ENCODE peak calls at places on chromosomes 4 and X, in eight cellular contexts. Q is K562, R is lower lobe of right lung, Y is GM12864, F is ovary, X is Caco-2, W is uterus, H is mammary epithelial cell. S is an unnamed sample.

GRCh38 chr4:110622841-110623709 is at the start of gene PITX2:
- DNase-seq in Q (peak), R (peak), Y (no peak), F (peak), X (peak), W (peak), H (peak), S (peak)

GRCh38 chr4:47071863-47072441 is 40.6 kb downstream of the GABRB1 start:
- DNase-seq in Q (no peak), R (no peak), Y (no peak), F (no peak), X (no peak), W (no peak), H (peak), S (no peak)

GRCh38 chr4:139243448-139244365 is 36.3 kb downstream of the MGARP start:
- DNase-seq in Q (no peak), R (no peak), Y (no peak), F (peak), X (no peak), W (no peak), H (peak), S (peak)

GRCh38 chrX:153305941-153306464 is 15.6 kb downstream of the PNMA6F start:
- DNase-seq in Q (no peak), R (no peak), Y (no peak), F (no peak), X (no peak), W (no peak), H (no peak), S (no peak)

GRCh38 chr4:173509031-173510001 is 20.7 kb downstream of the HAND2 start:
- DNase-seq in Q (no peak), R (no peak), Y (no peak), F (peak), X (no peak), W (peak), H (no peak), S (peak)

GRCh38 chr4:70778888-70779422 is 57.2 kb downstream of the RUFY3 start:
- DNase-seq in Q (no peak), R (no peak), Y (no peak), F (peak), X (no peak), W (no peak), H (no peak), S (no peak)

GRCh38 chrX:44914532-44915198 is 41.7 kb downstream of the KDM6A start:
- DNase-seq in Q (no peak), R (no peak), Y (no peak), F (no peak), X (no peak), W (no peak), H (no peak), S (no peak)

GRCh38 chrX:30488092-30488491 is 89.5 kb downstream of the TASL start:
- DNase-seq in Q (no peak), R (no peak), Y (peak), F (no peak), X (no peak), W (no peak), H (no peak), S (peak)

GRCh38 chr4:100517864-100518341 is at the start of gene EMCN:
- DNase-seq in Q (no peak), R (no peak), Y (no peak), F (no peak), X (no peak), W (no peak), H (no peak), S (no peak)

GRCh38 chrX:14694631-14695030 is 165.3 kb downstream of the GLRA2 start:
- DNase-seq in Q (no peak), R (no peak), Y (no peak), F (no peak), X (no peak), W (no peak), H (peak), S (no peak)

GRCh38 chr4:14193601-14194000 is 566.1 kb upstream of the BOD1L1 start:
- DNase-seq in Q (no peak), R (no peak), Y (no peak), F (no peak), X (no peak), W (no peak), H (peak), S (no peak)

GRCh38 chr4:166493828-166494432 is 620.9 kb downstream of the TLL1 start:
- DNase-seq in Q (no peak), R (no peak), Y (no peak), F (no peak), X (peak), W (no peak), H (peak), S (peak)

GRCh38 chr4:81786063-81786763 is 314.5 kb upstream of the RASGEF1B start:
- DNase-seq in Q (peak), R (no peak), Y (no peak), F (no peak), X (no peak), W (no peak), H (no peak), S (no peak)

GRCh38 chr4:79163981-79164490 is 161.8 kb downstream of the NAA11 start:
- DNase-seq in Q (no peak), R (no peak), Y (no peak), F (no peak), X (no peak), W (no peak), H (no peak), S (peak)

GRCh38 chr4:130747842-130748241 is 1651.9 kb downstream of the C4orf33 start:
- DNase-seq in Q (no peak), R (no peak), Y (no peak), F (no peak), X (no peak), W (no peak), H (no peak), S (no peak)

GRCh38 chr4:40648141-40648540 is 18.5 kb upstream of the RBM47 start:
- DNase-seq in Q (no peak), R (no peak), Y (no peak), F (no peak), X (no peak), W (no peak), H (no peak), S (no peak)

GRCh38 chrX:40100537-40101429 is 3.0 kb upstream of the BCOR start:
- DNase-seq in Q (no peak), R (no peak), Y (no peak), F (no peak), X (no peak), W (no peak), H (no peak), S (no peak)

GRCh38 chr4:140666889-140667614 is 89.1 kb downstream of the TBC1D9 start:
- DNase-seq in Q (no peak), R (no peak), Y (peak), F (no peak), X (no peak), W (no peak), H (no peak), S (peak)

GRCh38 chr4:85658766-85659439 is 184.0 kb downstream of the ARHGAP24 start:
- DNase-seq in Q (no peak), R (no peak), Y (no peak), F (no peak), X (no peak), W (no peak), H (no peak), S (no peak)

GRCh38 chr4:178395798-178396197 is 953.6 kb upstream of the AGA start:
- DNase-seq in Q (no peak), R (no peak), Y (no peak), F (no peak), X (peak), W (no peak), H (no peak), S (no peak)

GRCh38 chr4:82842593-82842992 is 44.0 kb upstream of the SCD5 start:
- DNase-seq in Q (peak), R (no peak), Y (no peak), F (no peak), X (peak), W (no peak), H (no peak), S (no peak)

GRCh38 chrX:42496239-42496638 is 281.7 kb downstream of the PPP1R2C start:
- DNase-seq in Q (no peak), R (no peak), Y (no peak), F (no peak), X (no peak), W (no peak), H (no peak), S (no peak)

GRCh38 chr4:22410645-22411247 is 105.1 kb downstream of the ADGRA3 start:
- DNase-seq in Q (no peak), R (no peak), Y (no peak), F (no peak), X (no peak), W (no peak), H (no peak), S (no peak)

GRCh38 chr4:90198086-90198847 is 71.1 kb downstream of the CCSER1 start:
- DNase-seq in Q (no peak), R (no peak), Y (no peak), F (no peak), X (no peak), W (no peak), H (peak), S (no peak)

GRCh38 chr4:52861171-52861873 is 795 bp upstream of the RASL11B start:
- DNase-seq in Q (no peak), R (no peak), Y (no peak), F (no peak), X (no peak), W (no peak), H (no peak), S (no peak)

GRCh38 chr4:6727943-6728250 is 11.9 kb downstream of the BLOC1S4 start:
- DNase-seq in Q (no peak), R (no peak), Y (no peak), F (no peak), X (no peak), W (no peak), H (no peak), S (no peak)

GRCh38 chr4:167219090-167219489 is 15.2 kb downstream of the SPOCK3 start:
- DNase-seq in Q (no peak), R (no peak), Y (no peak), F (no peak), X (no peak), W (no peak), H (no peak), S (no peak)

GRCh38 chrX:65871671-65872311 is 168.1 kb downstream of the VSIG4 start:
- DNase-seq in Q (peak), R (no peak), Y (no peak), F (no peak), X (peak), W (no peak), H (peak), S (peak)

GRCh38 chr4:184751585-184751956 is 17.7 kb upstream of the CENPU start:
- DNase-seq in Q (no peak), R (no peak), Y (no peak), F (no peak), X (no peak), W (no peak), H (no peak), S (no peak)

GRCh38 chr4:40550900-40551546 is 78.6 kb downstream of the RBM47 start:
- DNase-seq in Q (peak), R (no peak), Y (peak), F (no peak), X (peak), W (no peak), H (peak), S (peak)

GRCh38 chrX:131633285-131633917 is 89.5 kb downstream of the OR13H1 start:
- DNase-seq in Q (peak), R (no peak), Y (peak), F (peak), X (peak), W (peak), H (peak), S (peak)

GRCh38 chr4:179095585-179096228 is 1653.5 kb upstream of the AGA start:
- DNase-seq in Q (no peak), R (no peak), Y (no peak), F (no peak), X (peak), W (no peak), H (no peak), S (peak)

GRCh38 chr4:54495641-54496040 is 162.1 kb upstream of the KIT start:
- DNase-seq in Q (no peak), R (no peak), Y (no peak), F (no peak), X (no peak), W (no peak), H (no peak), S (no peak)

GRCh38 chrX:103780701-103781402 is 4.2 kb downstream of the PLP1 start:
- DNase-seq in Q (no peak), R (no peak), Y (no peak), F (no peak), X (no peak), W (no peak), H (no peak), S (no peak)

DNA sequence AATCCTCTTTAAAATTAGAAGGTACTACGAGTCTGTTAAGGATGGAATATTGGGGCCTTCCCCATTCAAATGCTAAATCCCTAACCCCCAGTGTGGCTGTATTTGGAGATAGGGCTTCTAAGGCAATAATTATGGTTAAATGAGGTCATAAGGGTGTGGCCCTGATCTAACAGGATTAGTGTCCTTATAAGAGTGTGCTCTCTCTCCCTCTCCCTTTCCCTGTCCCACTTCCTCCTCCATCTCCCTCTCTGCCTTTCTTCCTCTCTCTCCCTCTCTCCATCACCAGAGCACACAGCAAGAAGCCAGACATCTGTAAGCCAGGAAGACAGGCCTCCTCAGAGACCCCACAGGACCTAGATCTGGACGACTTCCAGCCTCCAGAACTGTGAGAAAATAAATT is 116.9 kb downstream of the COL25A1 start:
- DNase-seq in Q (peak), R (no peak), Y (no peak), F (no peak), X (no peak), W (no peak), H (no peak), S (no peak)
- TF ChIP-seq CTCF in Q (no peak), R (no peak), Y (no peak), F (no peak), X (no peak), W (no peak), H (no peak), S (no peak)

GRCh38 chr4:145808021-145808650 is 128.2 kb downstream of the C4orf51 start:
- DNase-seq in Q (peak), R (no peak), Y (peak), F (no peak), X (peak), W (no peak), H (peak), S (peak)
- H3K4me3 ChIP-seq in Q (no peak), R (no peak), Y (no peak), F (no peak), X (no peak), W (no peak), H (no peak), S (peak)

DNA sequence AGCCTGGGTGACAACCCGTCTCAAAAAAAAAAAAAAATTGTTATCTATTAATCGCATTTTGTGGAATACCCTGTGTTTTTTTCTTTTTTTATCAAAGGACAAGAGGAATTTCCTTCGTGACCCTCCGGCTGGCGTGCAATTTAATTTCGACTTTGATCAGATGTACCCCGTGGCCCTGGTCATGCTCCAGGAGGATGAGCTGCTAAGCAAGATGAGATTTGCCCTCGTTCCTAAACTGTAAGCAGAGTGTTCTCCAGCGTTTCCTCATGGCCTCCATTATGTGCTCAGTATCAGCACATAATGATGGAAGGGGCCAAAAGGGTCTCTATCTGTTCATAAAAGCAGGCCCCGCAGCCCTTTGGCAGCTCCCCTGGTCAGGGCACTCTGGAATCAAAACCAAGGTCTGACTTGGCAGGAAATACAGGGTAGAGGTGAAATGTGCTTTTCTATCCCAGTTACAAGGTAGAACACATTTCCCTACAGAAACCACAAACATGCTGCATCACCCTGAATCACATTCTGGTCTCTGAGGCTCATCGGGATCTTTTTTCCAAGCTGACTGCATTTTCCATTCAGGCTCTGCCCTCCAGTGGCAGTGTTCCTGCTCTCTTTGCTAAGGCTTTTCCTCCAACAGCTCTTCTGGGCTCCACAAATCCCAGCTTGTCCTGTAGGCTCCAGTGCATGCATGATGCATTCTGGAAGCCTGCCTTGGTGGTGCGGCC is 24.4 kb downstream of the SYAP1 start:
- DNase-seq in Q (no peak), R (no peak), Y (no peak), F (no peak), X (no peak), W (no peak), H (peak), S (no peak)
- TF ChIP-seq CTCF in Q (no peak), R (no peak), Y (no peak), F (no peak), X (peak), W (no peak), H (peak), S (no peak)

GRCh38 chrX:69313622-69314290 is 148.5 kb upstream of the PJA1 start:
- DNase-seq in Q (no peak), R (no peak), Y (no peak), F (no peak), X (no peak), W (no peak), H (no peak), S (no peak)

GRCh38 chrX:69318651-69319305 is 153.5 kb upstream of the PJA1 start:
- DNase-seq in Q (no peak), R (no peak), Y (no peak), F (no peak), X (no peak), W (no peak), H (no peak), S (no peak)

GRCh38 chrX:69312141-69312670 is 147.0 kb upstream of the PJA1 start:
- DNase-seq in Q (no peak), R (no peak), Y (no peak), F (no peak), X (no peak), W (no peak), H (no peak), S (no peak)

GRCh38 chrX:69317721-69318120 is 152.5 kb upstream of the PJA1 start:
- DNase-seq in Q (no peak), R (no peak), Y (no peak), F (no peak), X (no peak), W (no peak), H (no peak), S (no peak)

GRCh38 chrX:69314436-69315348 is 149.4 kb upstream of the PJA1 start:
- DNase-seq in Q (no peak), R (no peak), Y (no peak), F (no peak), X (no peak), W (no peak), H (no peak), S (no peak)
- H3K4me3 ChIP-seq in Q (no peak), R (no peak), Y (no peak), F (no peak), X (no peak), W (no peak), H (no peak), S (no peak)

GRCh38 chr4:163587867-163588266 is 93.4 kb downstream of the TMA16 start:
- DNase-seq in Q (peak), R (no peak), Y (peak), F (no peak), X (peak), W (no peak), H (no peak), S (peak)
- TF ChIP-seq CTCF in Q (no peak), R (no peak), Y (peak), F (no peak), X (peak), W (no peak), H (peak), S (peak)

DNA sequence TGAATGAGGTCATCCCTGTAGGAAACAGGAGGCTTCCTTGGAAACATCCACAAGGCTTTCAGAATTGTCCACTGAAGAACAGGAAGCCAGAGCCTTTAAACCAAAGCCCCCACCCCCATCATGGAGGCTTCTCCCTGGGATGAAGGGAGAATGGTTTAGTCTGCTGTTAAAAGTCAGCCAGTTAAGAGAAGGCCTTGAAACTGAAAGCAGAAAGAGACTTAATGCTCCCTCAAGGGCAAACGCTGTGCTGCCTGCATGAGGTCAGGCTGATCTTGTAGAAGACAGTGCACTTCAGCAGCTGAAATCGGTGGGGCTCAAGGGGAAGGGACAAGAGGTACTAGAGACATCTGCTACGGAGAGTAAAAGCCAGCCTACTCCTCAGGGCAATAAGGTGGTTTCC is 69.0 kb downstream of the HPRT1 start:
- DNase-seq in Q (no peak), R (no peak), Y (no peak), F (peak), X (no peak), W (no peak), H (no peak), S (peak)
- H3K4me3 ChIP-seq in Q (no peak), R (no peak), Y (no peak), F (no peak), X (no peak), W (no peak), H (no peak), S (no peak)